ENCODE peak calls at places on chromosomes 3 and 15, in six cellular contexts. One of them, this sample, is unnamed.
A peak's percentile ranks its signal among the peaks of the same experiment; 100 is the strongest.

GRCh38 chr3:59192473-59192872 is 142.6 kb upstream of the CFAP20DC start:
- DNase-seq in suprapubic skin: no peak
- DNase-seq in lower leg skin: no peak
- DNase-seq in IMR-90: peak; percentile 87
- DNase-seq in GM12865: no peak
- DNase-seq in cardiac muscle cell: no peak
- DNase-seq in this sample: peak; percentile 75

GRCh38 chr15:77035999-77036471 is 34.9 kb downstream of the TSPAN3 start:
- DNase-seq in suprapubic skin: no peak
- DNase-seq in lower leg skin: peak; percentile 19
- DNase-seq in IMR-90: no peak
- DNase-seq in GM12865: no peak
- DNase-seq in cardiac muscle cell: no peak
- DNase-seq in this sample: no peak

GRCh38 chr15:26013946-26014345 is 150.8 kb upstream of the ATP10A start:
- DNase-seq in GM12865: no peak
- DNase-seq in suprapubic skin: no peak
- DNase-seq in lower leg skin: no peak
- DNase-seq in IMR-90: no peak
- DNase-seq in cardiac muscle cell: no peak
- DNase-seq in this sample: peak; percentile 25

GRCh38 chr15:80234883-80235282 is 17.1 kb downstream of the CTXND1 start:
- DNase-seq in IMR-90: peak; percentile 14
- DNase-seq in suprapubic skin: no peak
- DNase-seq in cardiac muscle cell: peak; percentile 19
- DNase-seq in GM12865: peak; percentile 70
- DNase-seq in lower leg skin: no peak
- DNase-seq in this sample: peak; percentile 43

GRCh38 chr3:148758303-148758884 is 60.7 kb downstream of the AGTR1 start:
- DNase-seq in cardiac muscle cell: no peak
- DNase-seq in IMR-90: no peak
- DNase-seq in lower leg skin: no peak
- DNase-seq in suprapubic skin: no peak
- DNase-seq in GM12865: no peak
- DNase-seq in this sample: peak; percentile 43

GRCh38 chr3:99808163-99808794 is 9.4 kb upstream of the CMSS1 start:
- DNase-seq in cardiac muscle cell: peak; percentile 70
- DNase-seq in GM12865: peak; percentile 70
- DNase-seq in suprapubic skin: no peak
- DNase-seq in lower leg skin: peak; percentile 39
- DNase-seq in IMR-90: peak; percentile 84
- DNase-seq in this sample: peak; percentile 86

GRCh38 chr15:39691229-39691628 is 91.4 kb downstream of the FSIP1 start:
- DNase-seq in GM12865: no peak
- DNase-seq in cardiac muscle cell: peak; percentile 44
- DNase-seq in suprapubic skin: no peak
- DNase-seq in IMR-90: no peak
- DNase-seq in lower leg skin: no peak
- DNase-seq in this sample: peak; percentile 53

GRCh38 chr15:96837241-96837970 is 506.9 kb downstream of the NR2F2 start:
- DNase-seq in GM12865: no peak
- DNase-seq in IMR-90: no peak
- DNase-seq in cardiac muscle cell: no peak
- DNase-seq in lower leg skin: no peak
- DNase-seq in suprapubic skin: no peak
- DNase-seq in this sample: no peak

GRCh38 chr3:179015551-179016020 is 56.0 kb downstream of the ZMAT3 start:
- DNase-seq in suprapubic skin: no peak
- DNase-seq in GM12865: peak; percentile 91
- DNase-seq in cardiac muscle cell: peak; percentile 75
- DNase-seq in lower leg skin: peak; percentile 65
- DNase-seq in IMR-90: peak; percentile 83
- DNase-seq in this sample: peak; percentile 79

GRCh38 chr15:62958528-62958927 is 84.0 kb upstream of the TPM1 start:
- DNase-seq in suprapubic skin: no peak
- DNase-seq in cardiac muscle cell: no peak
- DNase-seq in lower leg skin: no peak
- DNase-seq in IMR-90: no peak
- DNase-seq in GM12865: no peak
- DNase-seq in this sample: peak; percentile 74

GRCh38 chr15:33458421-33458820 is 147.7 kb downstream of the RYR3 start:
- DNase-seq in cardiac muscle cell: no peak
- DNase-seq in lower leg skin: no peak
- DNase-seq in GM12865: no peak
- DNase-seq in suprapubic skin: no peak
- DNase-seq in IMR-90: no peak
- DNase-seq in this sample: no peak

GRCh38 chr3:15291589-15292541 is 40.5 kb downstream of the SH3BP5 start:
- DNase-seq in lower leg skin: no peak
- DNase-seq in GM12865: peak; percentile 92
- DNase-seq in suprapubic skin: no peak
- DNase-seq in IMR-90: no peak
- DNase-seq in cardiac muscle cell: no peak
- DNase-seq in this sample: no peak

GRCh38 chr3:190306513-190307163 is 15.6 kb downstream of the CLDN1 start:
- DNase-seq in IMR-90: peak; percentile 47
- DNase-seq in GM12865: no peak
- DNase-seq in suprapubic skin: no peak
- DNase-seq in lower leg skin: peak; percentile 48
- DNase-seq in cardiac muscle cell: no peak
- DNase-seq in this sample: peak; percentile 82

GRCh38 chr15:58528197-58528870 is 96.5 kb downstream of the LIPC start:
- DNase-seq in suprapubic skin: no peak
- DNase-seq in IMR-90: peak; percentile 53
- DNase-seq in cardiac muscle cell: peak; percentile 18
- DNase-seq in GM12865: no peak
- DNase-seq in lower leg skin: no peak
- DNase-seq in this sample: peak; percentile 76

GRCh38 chr15:57217716-57218598 is 158.3 kb upstream of the CGNL1 start:
- DNase-seq in GM12865: no peak
- DNase-seq in cardiac muscle cell: no peak
- DNase-seq in suprapubic skin: no peak
- DNase-seq in lower leg skin: no peak
- DNase-seq in IMR-90: no peak
- DNase-seq in this sample: peak; percentile 52
- H3K4me3 ChIP-seq in GM12865: no peak overlapping the region
- H3K4me3 ChIP-seq in cardiac muscle cell: no peak overlapping the region
- H3K4me3 ChIP-seq in suprapubic skin: peak overlapping the region; percentile 11
- H3K4me3 ChIP-seq in lower leg skin: no peak overlapping the region
- H3K4me3 ChIP-seq in IMR-90: no peak overlapping the region
- H3K4me3 ChIP-seq in this sample: peak overlapping the region; percentile 32

DNA sequence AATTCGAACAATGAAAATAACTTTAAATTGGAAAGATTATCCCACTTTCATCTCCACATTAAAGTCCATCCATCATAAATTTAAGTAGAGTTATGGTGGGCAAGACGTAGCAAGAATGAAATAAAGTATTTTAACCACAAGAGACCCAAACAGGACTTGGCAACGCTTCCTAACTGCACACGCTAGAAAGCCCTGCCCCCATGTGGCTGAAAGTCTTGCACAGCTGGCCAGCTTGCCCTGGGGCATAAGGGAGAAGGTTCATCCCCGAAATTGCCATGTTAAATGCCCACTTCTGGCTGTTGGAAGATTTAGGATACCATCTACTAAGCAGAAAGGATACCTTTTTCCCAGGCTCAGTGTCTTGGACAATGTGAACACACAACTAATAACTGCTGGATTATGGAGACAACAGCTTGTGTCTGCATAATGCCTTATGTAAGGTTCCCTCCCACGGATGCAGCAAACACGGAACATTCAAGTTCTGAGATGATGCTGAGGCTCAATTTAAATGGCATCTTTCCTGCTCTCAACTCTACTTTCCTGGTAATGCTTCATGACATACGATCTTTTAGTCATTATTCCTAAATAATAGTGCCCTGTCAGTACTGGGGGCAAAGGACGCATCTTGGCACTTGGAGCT is 116.6 kb upstream of the TJP1 start:
- DNase-seq in GM12865: no peak
- DNase-seq in lower leg skin: no peak
- DNase-seq in IMR-90: peak; percentile 37
- DNase-seq in suprapubic skin: no peak
- DNase-seq in cardiac muscle cell: no peak
- DNase-seq in this sample: no peak
- TF ChIP-seq CTCF in GM12865: no peak
- TF ChIP-seq CTCF in lower leg skin: no peak
- TF ChIP-seq CTCF in IMR-90: peak; percentile 25
- TF ChIP-seq CTCF in suprapubic skin: no peak
- TF ChIP-seq CTCF in cardiac muscle cell: peak; percentile 21
- TF ChIP-seq CTCF in this sample: peak; percentile 24

GRCh38 chr3:146160964-146161724 is at the start of gene PLOD2:
- DNase-seq in suprapubic skin: peak; percentile 82
- DNase-seq in IMR-90: peak; percentile 92
- DNase-seq in GM12865: peak; percentile 81
- DNase-seq in lower leg skin: peak; percentile 38
- DNase-seq in cardiac muscle cell: peak; percentile 95
- DNase-seq in this sample: peak; percentile 91

GRCh38 chr3:146161725-146162047 is 702 bp upstream of the PLOD2 start:
- DNase-seq in suprapubic skin: no peak
- DNase-seq in lower leg skin: no peak
- DNase-seq in GM12865: no peak
- DNase-seq in cardiac muscle cell: no peak
- DNase-seq in IMR-90: peak; percentile 63
- DNase-seq in this sample: peak; percentile 71

GRCh38 chr3:146159037-146159436 is 1.9 kb downstream of the PLOD2 start:
- DNase-seq in GM12865: no peak
- DNase-seq in suprapubic skin: no peak
- DNase-seq in lower leg skin: no peak
- DNase-seq in cardiac muscle cell: no peak
- DNase-seq in IMR-90: no peak
- DNase-seq in this sample: no peak

GRCh38 chr3:146160233-146160963 is 586 bp downstream of the PLOD2 start:
- DNase-seq in IMR-90: peak; percentile 79
- DNase-seq in lower leg skin: peak; percentile 57
- DNase-seq in cardiac muscle cell: peak; percentile 84
- DNase-seq in GM12865: peak; percentile 74
- DNase-seq in suprapubic skin: peak; percentile 81
- DNase-seq in this sample: peak; percentile 72

GRCh38 chr3:146159616-146160232 is 1.3 kb downstream of the PLOD2 start:
- DNase-seq in suprapubic skin: no peak
- DNase-seq in cardiac muscle cell: no peak
- DNase-seq in GM12865: peak; percentile 40
- DNase-seq in lower leg skin: no peak
- DNase-seq in IMR-90: no peak
- DNase-seq in this sample: no peak
- H3K4me3 ChIP-seq in suprapubic skin: peak overlapping the region; percentile 90
- H3K4me3 ChIP-seq in cardiac muscle cell: peak overlapping the region; percentile 79
- H3K4me3 ChIP-seq in GM12865: peak overlapping the region; percentile 69
- H3K4me3 ChIP-seq in lower leg skin: no peak overlapping the region
- H3K4me3 ChIP-seq in IMR-90: peak overlapping the region; percentile 91
- H3K4me3 ChIP-seq in this sample: peak overlapping the region; percentile 88

GRCh38 chr3:72894941-72895552 is 7.2 kb downstream of the GXYLT2 start:
- DNase-seq in IMR-90: no peak
- DNase-seq in suprapubic skin: no peak
- DNase-seq in cardiac muscle cell: no peak
- DNase-seq in GM12865: no peak
- DNase-seq in lower leg skin: no peak
- DNase-seq in this sample: no peak

GRCh38 chr3:72890166-72890925 is 2.5 kb downstream of the GXYLT2 start:
- DNase-seq in IMR-90: no peak
- DNase-seq in suprapubic skin: no peak
- DNase-seq in GM12865: no peak
- DNase-seq in cardiac muscle cell: no peak
- DNase-seq in lower leg skin: no peak
- DNase-seq in this sample: no peak

GRCh38 chr3:72891053-72891855 is 3.4 kb downstream of the GXYLT2 start:
- DNase-seq in GM12865: no peak
- DNase-seq in IMR-90: peak; percentile 100
- DNase-seq in lower leg skin: no peak
- DNase-seq in cardiac muscle cell: peak; percentile 36
- DNase-seq in suprapubic skin: no peak
- DNase-seq in this sample: peak; percentile 100

GRCh38 chr3:72892081-72892763 is 4.4 kb downstream of the GXYLT2 start:
- DNase-seq in IMR-90: peak; percentile 94
- DNase-seq in GM12865: no peak
- DNase-seq in cardiac muscle cell: no peak
- DNase-seq in lower leg skin: no peak
- DNase-seq in suprapubic skin: no peak
- DNase-seq in this sample: peak; percentile 95

GRCh38 chr3:72892870-72893269 is 5.0 kb downstream of the GXYLT2 start:
- DNase-seq in cardiac muscle cell: no peak
- DNase-seq in lower leg skin: no peak
- DNase-seq in GM12865: peak; percentile 35
- DNase-seq in IMR-90: no peak
- DNase-seq in suprapubic skin: no peak
- DNase-seq in this sample: no peak
- TF ChIP-seq CTCF in cardiac muscle cell: peak; percentile 37
- TF ChIP-seq CTCF in lower leg skin: no peak
- TF ChIP-seq CTCF in GM12865: peak; percentile 33
- TF ChIP-seq CTCF in IMR-90: peak; percentile 9
- TF ChIP-seq CTCF in suprapubic skin: no peak
- TF ChIP-seq CTCF in this sample: peak; percentile 26

GRCh38 chr3:73449774-73450173 is 175.0 kb downstream of the PDZRN3 start:
- DNase-seq in suprapubic skin: no peak
- DNase-seq in GM12865: peak; percentile 81
- DNase-seq in lower leg skin: no peak
- DNase-seq in cardiac muscle cell: no peak
- DNase-seq in IMR-90: no peak
- DNase-seq in this sample: no peak

GRCh38 chr3:73446467-73447110 is 178.2 kb downstream of the PDZRN3 start:
- DNase-seq in suprapubic skin: no peak
- DNase-seq in lower leg skin: no peak
- DNase-seq in IMR-90: no peak
- DNase-seq in cardiac muscle cell: peak; percentile 25
- DNase-seq in GM12865: no peak
- DNase-seq in this sample: no peak

GRCh38 chr3:73448041-73448440 is 176.7 kb downstream of the PDZRN3 start:
- DNase-seq in GM12865: no peak
- DNase-seq in cardiac muscle cell: no peak
- DNase-seq in suprapubic skin: no peak
- DNase-seq in lower leg skin: no peak
- DNase-seq in IMR-90: peak; percentile 21
- DNase-seq in this sample: peak; percentile 55

GRCh38 chr3:73447118-73447517 is 177.6 kb downstream of the PDZRN3 start:
- DNase-seq in cardiac muscle cell: no peak
- DNase-seq in IMR-90: no peak
- DNase-seq in GM12865: no peak
- DNase-seq in suprapubic skin: no peak
- DNase-seq in lower leg skin: no peak
- DNase-seq in this sample: no peak

GRCh38 chr3:73448761-73449290 is 175.9 kb downstream of the PDZRN3 start:
- DNase-seq in suprapubic skin: no peak
- DNase-seq in lower leg skin: no peak
- DNase-seq in cardiac muscle cell: no peak
- DNase-seq in IMR-90: no peak
- DNase-seq in GM12865: peak; percentile 95
- DNase-seq in this sample: no peak
- H3K4me3 ChIP-seq in suprapubic skin: no peak overlapping the region
- H3K4me3 ChIP-seq in lower leg skin: no peak overlapping the region
- H3K4me3 ChIP-seq in cardiac muscle cell: no peak overlapping the region
- H3K4me3 ChIP-seq in IMR-90: no peak overlapping the region
- H3K4me3 ChIP-seq in GM12865: peak overlapping the region; percentile 36
- H3K4me3 ChIP-seq in this sample: no peak overlapping the region

DNA sequence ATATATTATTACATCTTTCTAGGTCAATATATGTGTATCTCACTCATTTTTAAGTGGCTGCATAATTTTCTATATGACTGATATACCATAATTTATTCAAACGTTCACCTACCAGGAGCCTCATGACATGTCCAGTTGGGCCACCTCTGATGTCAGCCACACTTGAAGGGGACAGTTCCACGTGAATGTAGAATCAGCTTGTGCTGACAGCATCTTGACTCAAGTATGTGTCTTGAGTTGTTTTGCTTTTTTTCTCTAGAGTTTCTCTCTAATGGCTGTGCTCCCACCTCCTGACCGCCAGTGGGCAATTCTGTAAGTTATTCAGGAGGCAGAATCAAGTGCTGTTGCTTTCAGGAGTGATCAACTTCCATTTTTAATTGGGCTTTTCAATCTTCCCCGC is 237.9 kb downstream of the NFKBIZ start:
- DNase-seq in lower leg skin: no peak
- DNase-seq in GM12865: no peak
- DNase-seq in cardiac muscle cell: peak; percentile 86
- DNase-seq in IMR-90: no peak
- DNase-seq in suprapubic skin: no peak
- DNase-seq in this sample: no peak
- TF ChIP-seq CTCF in lower leg skin: no peak
- TF ChIP-seq CTCF in GM12865: no peak
- TF ChIP-seq CTCF in cardiac muscle cell: no peak
- TF ChIP-seq CTCF in IMR-90: no peak
- TF ChIP-seq CTCF in suprapubic skin: no peak
- TF ChIP-seq CTCF in this sample: no peak